ENCODE peak calls at places on chromosomes 13 and 19, in six cellular contexts. G, Z, M, J, W and L are unnamed samples.

GRCh38 chr13:29706923-29707322 is 111.4 kb upstream of the SLC7A1 start:
- DNase-seq in G (no peak), J (no peak), Z (no peak), W (no peak), M (no peak), L (no peak)

GRCh38 chr19:44955500-44956439 is 590 bp downstream of the CLPTM1 start:
- DNase-seq in J (no peak), G (no peak), M (no peak), Z (no peak), W (no peak), L (peak; percentile 25)

GRCh38 chr13:54185101-54185500 is 1156.5 kb downstream of the OLFM4 start:
- DNase-seq in Z (no peak), M (no peak), W (no peak), G (no peak), J (no peak), L (no peak)

GRCh38 chr13:24130134-24130792 is 30.3 kb upstream of the SPATA13 start:
- DNase-seq in W (no peak), J (no peak), M (no peak), Z (no peak), G (no peak), L (no peak)

GRCh38 chr19:5281588-5281987 is 59.0 kb downstream of the PTPRS start:
- DNase-seq in M (no peak), J (no peak), G (no peak), W (no peak), Z (peak; percentile 68), L (peak; percentile 29)

GRCh38 chr13:97352815-97353214 is 81.2 kb upstream of the RAP2A start:
- DNase-seq in G (no peak), Z (no peak), M (no peak), J (no peak), W (no peak), L (no peak)

GRCh38 chr19:45824041-45824471 is 8.9 kb upstream of the RSPH6A start:
- DNase-seq in M (no peak), W (peak; percentile 56), Z (no peak), J (no peak), G (peak; percentile 48), L (no peak)

GRCh38 chr13:112747256-112747655 is 57.4 kb downstream of the ATP11A start:
- DNase-seq in Z (no peak), G (no peak), J (no peak), M (no peak), W (no peak), L (no peak)

GRCh38 chr13:41139296-41139966 is 6.8 kb upstream of the KBTBD6 start:
- DNase-seq in W (no peak), J (peak; percentile 40), G (no peak), Z (no peak), M (peak; percentile 48), L (no peak)

GRCh38 chr13:50323440-50324070 is 308.3 kb downstream of the KCNRG start:
- DNase-seq in G (peak; percentile 37), M (peak; percentile 77), J (peak; percentile 89), W (no peak), Z (no peak), L (peak; percentile 66)

GRCh38 chr13:113998781-113999617 is 25.1 kb upstream of the C13orf46 start:
- DNase-seq in G (no peak), M (no peak), W (peak; percentile 79), J (no peak), Z (no peak), L (no peak)

GRCh38 chr19:10593820-10594637 is 6.9 kb upstream of the AP1M2 start:
- DNase-seq in G (no peak), M (peak; percentile 16), Z (no peak), W (no peak), J (no peak), L (peak; percentile 43)

GRCh38 chr19:14554382-14554812 is 17.5 kb downstream of the NDUFB7 start:
- DNase-seq in Z (no peak), M (no peak), J (no peak), G (no peak), W (no peak), L (no peak)

GRCh38 chr13:43023244-43023931 is at the start of gene DNAJC15:
- DNase-seq in W (peak; percentile 93), M (peak; percentile 83), Z (peak; percentile 93), G (no peak), J (peak; percentile 85), L (peak; percentile 85)

GRCh38 chr13:39100996-39101751 is 62.9 kb downstream of the NHLRC3 start:
- DNase-seq in W (no peak), M (no peak), G (no peak), J (no peak), Z (no peak), L (no peak)

GRCh38 chr19:19750842-19751790 is 18.2 kb upstream of the ZNF14 start:
- DNase-seq in J (no peak), W (peak; percentile 75), M (no peak), Z (no peak), G (no peak), L (no peak)

GRCh38 chr13:101626925-101627555 is 174.6 kb downstream of the ITGBL1 start:
- DNase-seq in M (no peak), J (peak; percentile 21), W (no peak), Z (no peak), G (no peak), L (peak; percentile 11)

GRCh38 chr19:4641132-4641531 is 1.8 kb downstream of the TNFAIP8L1 start:
- DNase-seq in W (no peak), G (no peak), Z (no peak), M (no peak), J (no peak), L (no peak)

GRCh38 chr13:75797256-75797655 is 161.1 kb downstream of the LMO7 start:
- DNase-seq in W (no peak), M (no peak), Z (no peak), J (no peak), G (no peak), L (no peak)

GRCh38 chr19:39837978-39838377 is 4.0 kb upstream of the DYRK1B start:
- DNase-seq in J (no peak), G (no peak), M (no peak), W (no peak), Z (no peak), L (no peak)

GRCh38 chr13:42567772-42568428 is 6.1 kb upstream of the TNFSF11 start:
- DNase-seq in J (no peak), Z (no peak), W (no peak), M (no peak), G (no peak), L (no peak)

GRCh38 chr19:15431396-15432017 is 12.7 kb upstream of the AKAP8L start:
- DNase-seq in G (no peak), W (no peak), Z (no peak), M (no peak), J (no peak), L (no peak)

GRCh38 chr19:32719611-32720059 is at the start of gene TDRD12:
- DNase-seq in M (no peak), J (no peak), Z (no peak), G (no peak), W (peak; percentile 82), L (no peak)

GRCh38 chr13:113442985-113443362 is 10.3 kb downstream of the ADPRHL1 start:
- DNase-seq in W (no peak), Z (no peak), G (no peak), M (no peak), J (no peak), L (no peak)

GRCh38 chr13:38763446-38764381 is 76.8 kb downstream of the FREM2 start:
- DNase-seq in Z (no peak), J (peak; percentile 13), M (peak; percentile 18), G (no peak), W (no peak), L (peak; percentile 57)

GRCh38 chr19:1851581-1852293 is 3.5 kb upstream of the REXO1 start:
- DNase-seq in Z (peak; percentile 33), W (peak; percentile 85), G (no peak), M (no peak), J (no peak), L (no peak)

GRCh38 chr19:16442386-16443276 is 29.1 kb downstream of the EPS15L1 start:
- DNase-seq in W (no peak), J (no peak), G (no peak), Z (peak; percentile 45), M (no peak), L (no peak)

GRCh38 chr19:37564624-37565369 is 29.8 kb downstream of the ZNF571 start:
- DNase-seq in Z (no peak), G (no peak), W (no peak), J (no peak), M (no peak), L (no peak)

GRCh38 chr19:48637948-48638830 is 1.0 kb upstream of the DBP start:
- DNase-seq in Z (peak; percentile 90), W (peak; percentile 94), G (peak; percentile 82), J (peak; percentile 93), M (peak; percentile 81), L (peak; percentile 93)

GRCh38 chr13:65985632-65986031 is 1244.5 kb downstream of the PCDH9 start:
- DNase-seq in J (no peak), G (no peak), M (no peak), W (peak; percentile 2), Z (no peak), L (no peak)

GRCh38 chr13:99987180-99988047 is 5.8 kb downstream of the ZIC2 start:
- DNase-seq in G (no peak), W (peak; percentile 61), Z (no peak), J (no peak), M (no peak), L (no peak)

GRCh38 chr13:75345191-75345590 is 136.8 kb downstream of the TBC1D4 start:
- DNase-seq in G (no peak), M (peak; percentile 26), Z (no peak), W (no peak), J (no peak), L (peak; percentile 21)

GRCh38 chr19:57305056-57305455 is 15.2 kb upstream of the ZNF543 start:
- DNase-seq in G (peak; percentile 48), W (no peak), M (no peak), Z (no peak), J (no peak), L (no peak)